ENCODE peak calls at places on chromosome 3, in five cellular contexts. C, L, D, U and P are unnamed samples.
A peak's percentile ranks its signal among the peaks of the same experiment; 100 is the strongest.

GRCh38 chr3:38375072-38375471 is 28.5 kb downstream of the XYLB start:
- DNase-seq in C (no peak), L (no peak), D (no peak), U (no peak), P (no peak)

GRCh38 chr3:144129536-144130214 is 158.1 kb downstream of the DIPK2A start:
- DNase-seq in C (no peak), L (no peak), D (no peak), U (no peak), P (no peak)

GRCh38 chr3:83063457-83063856 is 1302.0 kb upstream of the GBE1 start:
- DNase-seq in C (no peak), L (no peak), D (no peak), U (no peak), P (no peak)

GRCh38 chr3:130963878-130964277 is 62.7 kb downstream of the ASTE1 start:
- DNase-seq in C (no peak), L (peak; percentile 3), D (peak; percentile 76), U (no peak), P (no peak)

GRCh38 chr3:178485756-178486155 is 50.5 kb upstream of the KCNMB2 start:
- DNase-seq in C (no peak), L (no peak), D (no peak), U (no peak), P (no peak)

GRCh38 chr3:133895208-133896001 is at the start of gene RAB6B:
- DNase-seq in C (peak; percentile 82), L (no peak), D (no peak), U (peak; percentile 77), P (no peak)

GRCh38 chr3:32026583-32026982 is 45.0 kb downstream of the ZNF860 start:
- DNase-seq in C (no peak), L (no peak), D (no peak), U (no peak), P (no peak)

GRCh38 chr3:182979103-182979697 is 1.1 kb downstream of the DCUN1D1 start:
- DNase-seq in C (no peak), L (no peak), D (peak; percentile 39), U (no peak), P (no peak)

GRCh38 chr3:152656207-152657001 is 178.5 kb upstream of the P2RY1 start:
- DNase-seq in C (no peak), L (no peak), D (no peak), U (no peak), P (no peak)

GRCh38 chr3:31974454-31974853 is 6.6 kb downstream of the OSBPL10 start:
- DNase-seq in C (no peak), L (no peak), D (peak; percentile 81), U (no peak), P (no peak)

GRCh38 chr3:79086514-79086913 is 681.3 kb downstream of the ROBO1 start:
- DNase-seq in C (peak; percentile 63), L (peak; percentile 21), D (peak; percentile 53), U (peak; percentile 11), P (no peak)

GRCh38 chr3:180282386-180282785 is 245.6 kb upstream of the PEX5L start:
- DNase-seq in C (no peak), L (no peak), D (no peak), U (no peak), P (no peak)

GRCh38 chr3:69710153-69710977 is 28.9 kb upstream of the MITF start:
- DNase-seq in C (no peak), L (no peak), D (no peak), U (no peak), P (no peak)

GRCh38 chr3:123409443-123410148 is 39.3 kb downstream of the ADCY5 start:
- DNase-seq in C (no peak), L (peak; percentile 20), D (no peak), U (no peak), P (no peak)
- TF ChIP-seq USF2 in C (no peak), L (no peak), D (no peak), U (no peak), P (no peak)

GRCh38 chr3:71194785-71195184 is 388.7 kb downstream of the FOXP1 start:
- DNase-seq in C (no peak), L (no peak), D (no peak), U (peak; percentile 10), P (no peak)
- TF ChIP-seq HDAC2 in C (no peak), L (no peak), D (no peak), U (no peak), P (no peak)

DNA sequence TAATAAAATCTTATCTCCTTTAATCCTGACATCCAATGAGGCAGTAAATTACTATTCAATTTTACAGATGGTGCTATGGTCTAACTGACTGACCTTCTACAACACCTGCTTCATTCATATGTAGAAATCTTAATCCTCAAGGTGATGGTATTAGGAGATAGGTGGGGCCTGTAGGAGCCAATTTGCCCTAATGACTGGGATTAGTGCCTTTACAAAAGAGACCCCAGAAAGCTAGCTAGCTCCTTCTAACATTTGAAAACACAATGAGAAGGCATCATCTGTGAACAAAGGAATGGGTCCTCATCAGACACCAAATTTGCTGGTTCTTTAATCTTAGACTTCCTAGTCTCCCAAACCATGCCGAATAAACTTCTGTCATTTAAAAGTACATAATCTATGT is 137.4 kb upstream of the UBP1 start:
- DNase-seq in C (no peak), L (no peak), D (no peak), U (no peak), P (no peak)
- TF ChIP-seq USF2 in C (no peak), L (no peak), D (no peak), U (no peak), P (no peak)

GRCh38 chr3:122921791-122922651 is 105.5 kb downstream of the SEMA5B start:
- DNase-seq in C (peak; percentile 85), L (peak; percentile 18), D (peak; percentile 16), U (peak; percentile 79), P (no peak)
- TF ChIP-seq HDAC2 in C (peak; percentile 66), L (no peak), D (no peak), U (no peak), P (no peak)